ENCODE peak calls at places on chromosome 21, in seven cellular contexts. P is LoVo, E is endothelial cell, Z is fibroblast of mammary gland, M is upper lobe of right lung, S is colonic mucosa, B is NCI-H774. N is an unnamed sample.

GRCh38 chr21:37093977-37094376 is 20.9 kb downstream of the TTC3 start:
- DNase-seq in P (no peak), E (no peak), Z (no peak), M (no peak), S (no peak), B (no peak), N (no peak)

GRCh38 chr21:39003982-39004775 is 179.1 kb downstream of the PSMG1 start:
- DNase-seq in P (no peak), E (no peak), Z (peak), M (no peak), S (no peak), B (peak), N (no peak)

GRCh38 chr21:17613242-17613676 is 558 bp upstream of the BTG3 start:
- DNase-seq in P (no peak), E (no peak), Z (peak), M (peak), S (peak), B (no peak), N (peak)

GRCh38 chr21:20998456-20998789 is 214 bp downstream of the NCAM2 start:
- DNase-seq in P (no peak), E (no peak), Z (no peak), M (no peak), S (no peak), B (no peak), N (no peak)

GRCh38 chr21:37914211-37914900 is 1.9 kb downstream of the KCNJ6 start:
- DNase-seq in P (no peak), E (peak), Z (no peak), M (peak), S (no peak), B (peak), N (no peak)

GRCh38 chr21:42315296-42315891 is at the start of gene TFF3:
- DNase-seq in P (no peak), E (no peak), Z (no peak), M (peak), S (peak), B (peak), N (peak)

GRCh38 chr21:42699196-42699595 is 45.8 kb downstream of the PDE9A start:
- DNase-seq in P (no peak), E (no peak), Z (no peak), M (peak), S (no peak), B (no peak), N (no peak)

GRCh38 chr21:19507682-19508260 is 1104.2 kb upstream of the TMPRSS15 start:
- DNase-seq in P (no peak), E (no peak), Z (peak), M (no peak), S (no peak), B (no peak), N (no peak)

GRCh38 chr21:41761211-41762181 is 5.4 kb downstream of the RIPK4 start:
- DNase-seq in P (no peak), E (no peak), Z (no peak), M (peak), S (no peak), B (peak), N (no peak)